ENCODE peak calls at places on chromosomes 12 and 14, in five cellular contexts. G is sigmoid colon; F is CD8-positive, alpha-beta T cell; E is stomach; H is tibial artery. T is an unnamed sample.

GRCh38 chr14:105467249-105467941 is 7.2 kb upstream of the CRIP2 start:
- DNase-seq in G (no peak), F (no peak), E (no peak), H (no peak), T (no peak)

GRCh38 chr12:99498756-99499155 is 148.8 kb upstream of the GARIN6 start:
- DNase-seq in G (no peak), F (no peak), E (no peak), H (no peak), T (no peak)

GRCh38 chr14:21626491-21627230 is 8.1 kb downstream of the OR10G2 start:
- DNase-seq in G (no peak), F (no peak), E (no peak), H (no peak), T (no peak)

GRCh38 chr14:61516125-61516740 is 179.1 kb upstream of the HIF1A start:
- DNase-seq in G (no peak), F (no peak), E (no peak), H (no peak), T (no peak)

GRCh38 chr14:93941293-93941910 is 14.3 kb downstream of the FAM181A start:
- DNase-seq in G (no peak), F (no peak), E (no peak), H (no peak), T (no peak)

GRCh38 chr12:95763809-95764253 is 26.7 kb downstream of the NTN4 start:
- DNase-seq in G (no peak), F (no peak), E (no peak), H (peak; percentile 44), T (peak; percentile 56)

GRCh38 chr12:120703311-120703942 is 6.8 kb upstream of the UNC119B start:
- DNase-seq in G (no peak), F (no peak), E (no peak), H (no peak), T (no peak)

GRCh38 chr12:107660230-107660629 is 25.4 kb upstream of the PWP1 start:
- DNase-seq in G (no peak), F (no peak), E (no peak), H (no peak), T (no peak)

GRCh38 chr14:87199371-87199770 is 793.6 kb downstream of the GALC start:
- DNase-seq in G (no peak), F (no peak), E (no peak), H (no peak), T (no peak)

GRCh38 chr12:95970905-95971304 is 25.2 kb downstream of the HAL start:
- DNase-seq in G (no peak), F (no peak), E (no peak), H (no peak), T (no peak)

GRCh38 chr12:126480396-126480795 is 1415.2 kb downstream of the AACS start:
- DNase-seq in G (no peak), F (no peak), E (no peak), H (no peak), T (no peak)

GRCh38 chr12:47068539-47068938 is 10.9 kb upstream of the PCED1B start:
- DNase-seq in G (no peak), F (no peak), E (no peak), H (no peak), T (no peak)

GRCh38 chr12:97148941-97149559 is 242.0 kb downstream of the NEDD1 start:
- DNase-seq in G (no peak), F (peak; percentile 21), E (peak; percentile 68), H (no peak), T (peak; percentile 55)

DNA sequence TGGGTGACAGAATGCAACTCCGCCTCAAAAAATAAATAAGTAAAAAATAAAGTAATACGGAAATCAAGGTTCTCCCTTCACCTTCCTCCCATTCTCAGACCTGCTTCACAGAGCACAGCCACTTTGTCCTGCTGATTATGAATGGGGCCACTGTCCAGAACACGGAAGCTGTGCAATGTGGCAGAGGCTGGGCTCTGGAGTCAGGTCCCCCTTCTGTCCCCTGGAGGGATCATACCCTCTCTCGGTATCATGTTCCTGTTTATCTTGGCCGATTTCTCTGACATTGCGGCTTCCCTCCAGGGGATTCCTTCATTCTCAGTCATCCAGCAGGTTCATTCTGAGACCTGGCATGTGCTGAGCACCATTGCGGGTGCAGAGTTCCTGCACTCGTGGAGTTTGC is 11.3 kb downstream of the PPP2R5C start:
- DNase-seq in G (no peak), F (no peak), E (no peak), H (no peak), T (no peak)
- H3K4me3 ChIP-seq in G (no peak overlapping the region), F (no peak overlapping the region), E (no peak overlapping the region), H (no peak overlapping the region), T (no peak overlapping the region)

GRCh38 chr12:127711108-127711507 is 555.9 kb upstream of the TMEM132C start:
- DNase-seq in G (no peak), F (no peak), E (no peak), H (no peak), T (no peak)
- TF ChIP-seq CTCF in G (no peak), F (no peak), E (no peak), H (no peak), T (no peak)

GRCh38 chr12:54593716-54594115 is 5.3 kb upstream of the PPP1R1A start:
- DNase-seq in G (no peak), F (no peak), E (no peak), H (no peak), T (no peak)
- H3K4me3 ChIP-seq in G (no peak overlapping the region), F (no peak overlapping the region), E (no peak overlapping the region), H (no peak overlapping the region), T (no peak overlapping the region)

DNA sequence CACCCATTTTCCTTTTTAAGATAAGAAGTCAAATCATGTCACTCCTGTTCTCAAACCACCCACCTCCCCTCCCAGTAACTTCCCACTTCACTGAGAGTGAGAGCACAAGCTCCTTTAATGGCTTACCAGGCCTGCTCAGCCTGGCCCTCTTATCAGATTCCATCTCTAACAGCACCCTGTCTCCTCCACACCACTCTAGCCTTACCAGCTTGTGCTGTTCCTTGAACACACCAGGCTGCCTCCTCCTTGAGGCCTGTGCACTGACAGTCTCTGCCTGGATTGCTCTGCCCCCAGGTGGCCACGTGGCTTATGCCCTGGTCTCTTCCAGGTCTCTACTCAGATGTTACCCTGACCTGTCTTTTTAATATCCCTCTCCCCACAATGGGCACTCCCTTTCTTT is 40.1 kb upstream of the EVL start:
- DNase-seq in G (no peak), F (no peak), E (peak; percentile 40), H (no peak), T (no peak)
- TF ChIP-seq CTCF in G (no peak), F (no peak), E (peak; percentile 24), H (no peak), T (no peak)

DNA sequence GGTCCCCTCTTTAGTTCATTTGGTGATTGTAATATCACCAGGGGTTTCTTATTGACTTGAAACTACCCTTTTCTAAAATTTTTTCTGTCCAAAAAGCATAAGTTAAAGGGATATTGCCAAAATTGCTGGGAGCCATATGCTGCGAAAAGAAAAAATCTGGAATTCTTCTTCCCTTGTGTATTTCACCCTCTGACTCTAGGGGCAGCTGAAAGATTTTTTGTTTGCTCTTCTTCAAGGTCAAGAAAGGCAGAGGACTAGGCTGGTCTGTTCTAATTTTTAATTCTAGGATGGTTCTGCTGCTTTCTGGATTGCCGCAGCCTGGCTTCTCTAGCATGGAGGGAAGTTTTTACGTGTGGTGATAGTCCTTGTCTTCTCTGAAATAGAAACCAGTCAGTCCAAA is 61.6 kb downstream of the FBXL14 start:
- DNase-seq in G (no peak), F (no peak), E (no peak), H (no peak), T (no peak)
- H3K4me3 ChIP-seq in G (no peak overlapping the region), F (peak overlapping the region; percentile 37), E (no peak overlapping the region), H (no peak overlapping the region), T (no peak overlapping the region)

DNA sequence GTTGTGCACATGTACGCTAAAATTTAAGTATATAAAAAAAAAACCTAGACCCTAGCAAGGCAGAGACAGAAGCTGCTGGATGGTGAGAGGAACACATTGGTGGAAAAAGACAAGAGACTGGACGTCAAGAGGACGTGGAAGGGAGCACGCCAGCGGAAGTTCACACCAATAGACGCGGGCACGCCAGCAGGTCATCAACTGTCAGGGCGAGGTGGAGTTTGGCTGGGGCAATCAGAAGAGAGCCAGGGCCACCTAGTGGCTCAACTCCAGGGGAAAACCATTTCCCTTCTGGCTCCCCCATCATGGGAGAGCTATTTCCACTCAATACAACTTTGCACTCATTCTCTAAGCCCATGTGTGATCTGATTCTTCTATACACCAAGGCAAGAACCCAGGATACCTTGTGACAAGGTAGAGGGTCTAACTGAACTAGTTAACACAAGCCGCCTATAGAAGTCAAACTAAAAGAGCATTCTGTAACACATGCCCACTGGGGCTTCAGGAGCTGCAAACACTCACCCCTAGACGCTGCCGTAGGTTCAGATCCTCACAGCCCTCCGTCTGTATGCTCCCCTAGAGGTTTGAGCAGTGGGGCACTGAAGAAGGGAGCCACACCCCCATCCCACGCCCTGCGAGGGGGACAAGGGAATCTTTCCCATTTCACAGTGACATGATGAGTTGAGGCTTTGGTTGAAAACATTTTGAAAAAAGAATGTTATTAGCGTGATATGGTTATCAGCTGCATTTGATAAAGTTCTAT is 702.7 kb downstream of the TMTC2 start:
- DNase-seq in G (no peak), F (no peak), E (no peak), H (no peak), T (no peak)
- TF ChIP-seq CTCF in G (no peak), F (no peak), E (no peak), H (no peak), T (no peak)

GRCh38 chr12:112005419-112006395 is 7.3 kb downstream of the TMEM116 start:
- DNase-seq in G (no peak), F (no peak), E (peak; percentile 67), H (no peak), T (no peak)
- H3K4me3 ChIP-seq in G (no peak overlapping the region), F (no peak overlapping the region), E (no peak overlapping the region), H (peak overlapping the region; percentile 3), T (peak overlapping the region; percentile 19)

T was measured in Peyer's patch.